ENCODE peak calls at places on chromosomes 7 and 10, in ten cellular contexts. W, U, R, K, C, B, I, Q, F and P are unnamed samples.

GRCh38 chr7:79357101-79357500 is 96.4 kb downstream of the MAGI2 start:
- DNase-seq in W (no peak), Q (no peak), F (no peak), C (no peak), K (no peak), I (no peak), R (no peak), U (no peak), B (no peak), P (no peak)

GRCh38 chr10:50552771-50553535 is 70.8 kb downstream of the SGMS1 start:
- DNase-seq in U (no peak), W (no peak), R (no peak), Q (no peak), K (peak; percentile 11), I (no peak), B (no peak), C (peak; percentile 50), F (peak; percentile 24), P (peak; percentile 91)

GRCh38 chr7:159197066-159197975 is 52.7 kb upstream of the VIPR2 start:
- DNase-seq in R (no peak), I (no peak), B (no peak), C (peak; percentile 20), W (no peak), K (peak; percentile 50), F (no peak), U (no peak), Q (no peak), P (peak; percentile 65)

GRCh38 chr7:12607134-12607533 is 36.6 kb downstream of the SCIN start:
- DNase-seq in K (no peak), C (peak; percentile 28), B (no peak), U (no peak), W (no peak), R (no peak), F (no peak), I (no peak), Q (peak; percentile 99), P (no peak)

GRCh38 chr10:77643795-77644468 is 6.3 kb upstream of the KCNMA1 start:
- DNase-seq in K (no peak), R (peak; percentile 49), C (peak; percentile 88), I (peak; percentile 53), F (peak; percentile 19), W (no peak), B (no peak), U (no peak), Q (no peak), P (peak; percentile 79)

GRCh38 chr7:56105508-56105907 is 768 bp downstream of the CHCHD2 start:
- DNase-seq in R (peak; percentile 39), K (no peak), B (no peak), W (peak; percentile 42), Q (peak; percentile 24), I (peak; percentile 13), F (no peak), U (no peak), C (peak; percentile 83), P (peak; percentile 66)

GRCh38 chr7:44194069-44194468 is 4.8 kb upstream of the GCK start:
- DNase-seq in W (no peak), C (peak; percentile 26), B (no peak), F (no peak), U (peak; percentile 17), I (no peak), K (no peak), Q (no peak), R (no peak), P (no peak)

GRCh38 chr7:158063850-158064610 is 523.6 kb downstream of the PTPRN2 start:
- DNase-seq in R (no peak), B (no peak), K (no peak), C (no peak), I (no peak), U (no peak), Q (no peak), W (no peak), F (no peak), P (no peak)

GRCh38 chr7:45087301-45088145 is 1.2 kb downstream of the NACAD start:
- DNase-seq in I (no peak), R (no peak), B (no peak), K (no peak), F (no peak), U (no peak), W (no peak), Q (no peak), C (no peak), P (no peak)

GRCh38 chr7:130699686-130700085 is 13.3 kb upstream of the TSGA13 start:
- DNase-seq in B (no peak), F (no peak), U (no peak), I (no peak), W (no peak), K (no peak), R (no peak), Q (no peak), C (no peak), P (no peak)

GRCh38 chr10:51892965-51893658 is 193.7 kb upstream of the CSTF2T start:
- DNase-seq in W (no peak), I (no peak), R (peak; percentile 40), F (no peak), B (no peak), U (no peak), Q (no peak), C (peak; percentile 76), K (no peak), P (no peak)

GRCh38 chr7:47763063-47763974 is 181.4 kb upstream of the TNS3 start:
- DNase-seq in K (no peak), U (no peak), W (peak; percentile 72), C (peak; percentile 87), B (no peak), F (no peak), R (no peak), I (peak; percentile 45), Q (peak; percentile 92), P (peak; percentile 78)

GRCh38 chr10:97463363-97464132 is 17.6 kb downstream of the ZDHHC16 start:
- DNase-seq in F (peak; percentile 6), C (peak; percentile 64), I (peak; percentile 57), K (peak; percentile 28), R (peak; percentile 40), U (no peak), Q (peak; percentile 37), B (no peak), W (peak; percentile 56), P (peak; percentile 82)

GRCh38 chr7:30470163-30470770 is 8.3 kb downstream of the NOD1 start:
- DNase-seq in R (no peak), Q (peak; percentile 68), K (no peak), U (no peak), W (no peak), C (peak; percentile 34), F (no peak), B (no peak), I (peak; percentile 41), P (peak; percentile 56)

GRCh38 chr10:114437456-114438292 is 33.4 kb upstream of the AFAP1L2 start:
- DNase-seq in K (no peak), U (no peak), C (peak; percentile 59), B (no peak), F (no peak), W (no peak), Q (no peak), R (no peak), I (no peak), P (peak; percentile 36)

GRCh38 chr10:110852255-110852896 is 19.4 kb upstream of the PDCD4 start:
- DNase-seq in F (no peak), K (no peak), B (no peak), W (no peak), R (peak; percentile 85), C (peak; percentile 44), U (no peak), I (no peak), Q (no peak), P (no peak)